ENCODE peak calls at places on chromosomes 5 and 9, in ten cellular contexts. R is GM03348, X is NCI-H2029, L is dorsolateral prefrontal cortex, M is A172, G is NCI-H146, P is breast epithelium, S is iPS-NIHi11, W is choroid plexus epithelial cell, N is foreskin fibroblast. Z is an unnamed sample.

GRCh38 chr9:131402738-131403492 is 9.0 kb downstream of the PRRC2B start:
- DNase-seq in R (peak), X (peak), L (peak), M (peak), G (peak), P (peak), S (no peak), W (peak), N (peak), Z (no peak)

GRCh38 chr9:14031761-14032279 is 282.1 kb downstream of the NFIB start:
- DNase-seq in R (no peak), X (no peak), L (no peak), M (no peak), G (no peak), P (no peak), S (no peak), W (peak), N (no peak), Z (no peak)

GRCh38 chr9:33517373-33517772 is 6.7 kb upstream of the ANKRD18B start:
- DNase-seq in R (peak), X (no peak), L (no peak), M (peak), G (peak), P (no peak), S (peak), W (peak), N (peak), Z (peak)

GRCh38 chr9:92278117-92278516 is 15.4 kb downstream of the IARS1 start:
- DNase-seq in R (peak), X (no peak), L (no peak), M (no peak), G (no peak), P (no peak), S (no peak), W (peak), N (peak), Z (no peak)

GRCh38 chr5:172178301-172179031 is 9.6 kb downstream of the STK10 start:
- DNase-seq in R (no peak), X (no peak), L (no peak), M (no peak), G (peak), P (no peak), S (no peak), W (no peak), N (no peak), Z (no peak)

GRCh38 chr5:151085517-151086031 is 4.7 kb upstream of the TNIP1 start:
- DNase-seq in R (peak), X (no peak), L (no peak), M (peak), G (no peak), P (no peak), S (no peak), W (no peak), N (no peak), Z (no peak)

GRCh38 chr5:14261237-14261636 is 118.1 kb downstream of the TRIO start:
- DNase-seq in R (no peak), X (no peak), L (no peak), M (no peak), G (no peak), P (no peak), S (no peak), W (no peak), N (no peak), Z (no peak)

GRCh38 chr9:128689820-128690683 is 1.0 kb downstream of the SET start:
- DNase-seq in R (peak), X (peak), L (no peak), M (no peak), G (peak), P (no peak), S (peak), W (no peak), N (no peak), Z (peak)

GRCh38 chr5:108481355-108481931 is 99.5 kb upstream of the FBXL17 start:
- DNase-seq in R (peak), X (no peak), L (no peak), M (peak), G (peak), P (no peak), S (peak), W (peak), N (peak), Z (peak)

GRCh38 chr9:2824564-2824963 is 19.3 kb downstream of the PUM3 start:
- DNase-seq in R (no peak), X (no peak), L (no peak), M (no peak), G (peak), P (no peak), S (peak), W (peak), N (no peak), Z (peak)

GRCh38 chr9:119441338-119441737 is 72.1 kb upstream of the BRINP1 start:
- DNase-seq in R (no peak), X (no peak), L (no peak), M (no peak), G (no peak), P (no peak), S (peak), W (no peak), N (no peak), Z (no peak)

GRCh38 chr9:86176468-86176867 is 77.1 kb upstream of the GOLM1 start:
- DNase-seq in R (no peak), X (peak), L (no peak), M (peak), G (peak), P (no peak), S (no peak), W (no peak), N (no peak), Z (no peak)

GRCh38 chr9:72932669-72933068 is 20.2 kb downstream of the ALDH1A1 start:
- DNase-seq in R (peak), X (no peak), L (no peak), M (no peak), G (no peak), P (no peak), S (no peak), W (no peak), N (no peak), Z (no peak)

GRCh38 chr5:178078197-178078995 is 34.9 kb upstream of the N4BP3 start:
- DNase-seq in R (peak), X (no peak), L (no peak), M (peak), G (no peak), P (peak), S (no peak), W (peak), N (peak), Z (no peak)

GRCh38 chr5:79471556-79471955 is 42.4 kb downstream of the HOMER1 start:
- DNase-seq in R (no peak), X (peak), L (no peak), M (no peak), G (no peak), P (no peak), S (peak), W (no peak), N (no peak), Z (no peak)

GRCh38 chr5:117943120-117943519 is 1045.2 kb downstream of the DTWD2 start:
- DNase-seq in R (no peak), X (no peak), L (no peak), M (no peak), G (no peak), P (no peak), S (no peak), W (no peak), N (no peak), Z (no peak)